ENCODE peak calls at places on chromosome 17, in eight cellular contexts. M, G, R, N, E, S, X and O are unnamed samples.

GRCh38 chr17:8887834-8888703 is 20.6 kb upstream of the PIK3R6 start:
- DNase-seq in M (no peak), G (peak), R (peak), N (no peak), E (no peak), S (peak), X (no peak), O (no peak)

GRCh38 chr17:13598353-13599167 is 3.2 kb downstream of the HS3ST3A1 start:
- DNase-seq in M (no peak), G (peak), R (no peak), N (no peak), E (no peak), S (no peak), X (no peak), O (no peak)

GRCh38 chr17:3534881-3535252 is 22.7 kb downstream of the TRPV3 start:
- DNase-seq in M (no peak), G (peak), R (no peak), N (peak), E (no peak), S (peak), X (no peak), O (no peak)

GRCh38 chr17:40032322-40033320 is 17.4 kb downstream of the CSF3 start:
- DNase-seq in M (no peak), G (no peak), R (no peak), N (no peak), E (no peak), S (no peak), X (no peak), O (peak)

GRCh38 chr17:60240290-60240689 is 90.5 kb downstream of the CA4 start:
- DNase-seq in M (no peak), G (no peak), R (no peak), N (no peak), E (no peak), S (no peak), X (no peak), O (no peak)

GRCh38 chr17:2049333-2050245 is 5.3 kb upstream of the HIC1 start:
- DNase-seq in M (peak), G (peak), R (peak), N (peak), E (peak), S (peak), X (peak), O (peak)

GRCh38 chr17:33242725-33243124 is 50.4 kb downstream of the ASIC2 start:
- DNase-seq in M (no peak), G (no peak), R (peak), N (no peak), E (no peak), S (no peak), X (no peak), O (no peak)

GRCh38 chr17:39852239-39852638 is 11.9 kb downstream of the IKZF3 start:
- DNase-seq in M (no peak), G (no peak), R (no peak), N (no peak), E (no peak), S (no peak), X (no peak), O (no peak)

GRCh38 chr17:45975640-45976295 is 23.3 kb upstream of the STH start:
- DNase-seq in M (no peak), G (no peak), R (no peak), N (no peak), E (no peak), S (no peak), X (no peak), O (peak)

GRCh38 chr17:21194688-21195087 is 19.3 kb downstream of the TMEM11 start:
- DNase-seq in M (no peak), G (no peak), R (no peak), N (peak), E (no peak), S (no peak), X (no peak), O (no peak)

GRCh38 chr17:27816946-27817345 is 16.6 kb upstream of the NOS2 start:
- DNase-seq in M (no peak), G (no peak), R (no peak), N (no peak), E (no peak), S (no peak), X (no peak), O (no peak)

GRCh38 chr17:42617956-42618431 is 8.5 kb downstream of the TUBG1 start:
- DNase-seq in M (no peak), G (no peak), R (no peak), N (no peak), E (no peak), S (no peak), X (no peak), O (no peak)

GRCh38 chr17:79465011-79466006 is 145.5 kb downstream of the RBFOX3 start:
- DNase-seq in M (no peak), G (peak), R (no peak), N (no peak), E (no peak), S (no peak), X (no peak), O (no peak)

GRCh38 chr17:2933606-2934005 is 129.8 kb downstream of the OR1D5 start:
- DNase-seq in M (no peak), G (no peak), R (no peak), N (no peak), E (no peak), S (no peak), X (no peak), O (no peak)

GRCh38 chr17:77634710-77635109 is 323.8 kb upstream of the TNRC6C start:
- DNase-seq in M (peak), G (no peak), R (no peak), N (no peak), E (no peak), S (no peak), X (no peak), O (no peak)

GRCh38 chr17:66724581-66725341 is 110.2 kb upstream of the CACNG5 start:
- DNase-seq in M (no peak), G (peak), R (no peak), N (peak), E (no peak), S (peak), X (no peak), O (no peak)

GRCh38 chr17:54891176-54891821 is 9.4 kb upstream of the TOM1L1 start:
- DNase-seq in M (no peak), G (peak), R (peak), N (peak), E (no peak), S (peak), X (no peak), O (no peak)

GRCh38 chr17:45687594-45687993 is 96.5 kb upstream of the CRHR1 start:
- DNase-seq in M (no peak), G (no peak), R (no peak), N (no peak), E (no peak), S (no peak), X (no peak), O (no peak)

GRCh38 chr17:29358421-29358820 is 31.7 kb upstream of the TAOK1 start:
- DNase-seq in M (no peak), G (no peak), R (no peak), N (peak), E (no peak), S (peak), X (no peak), O (no peak)

GRCh38 chr17:27982688-27983087 is 59.8 kb upstream of the NLK start:
- DNase-seq in M (no peak), G (no peak), R (no peak), N (no peak), E (no peak), S (no peak), X (no peak), O (no peak)

GRCh38 chr17:55691666-55692065 is 31.0 kb downstream of the TMEM100 start:
- DNase-seq in M (no peak), G (no peak), R (no peak), N (no peak), E (no peak), S (no peak), X (no peak), O (no peak)

GRCh38 chr17:19753049-19753444 is 4.9 kb upstream of the ALDH3A1 start:
- DNase-seq in M (no peak), G (no peak), R (peak), N (peak), E (no peak), S (peak), X (no peak), O (peak)

GRCh38 chr17:10151667-10152496 is 46.5 kb downstream of the GAS7 start:
- DNase-seq in M (no peak), G (peak), R (no peak), N (no peak), E (no peak), S (peak), X (no peak), O (peak)

GRCh38 chr17:42288078-42288984 is at the start of gene STAT5A:
- DNase-seq in M (peak), G (peak), R (peak), N (peak), E (peak), S (peak), X (peak), O (peak)

GRCh38 chr17:77160032-77160876 is 19.5 kb downstream of the SEC14L1 start:
- DNase-seq in M (no peak), G (no peak), R (no peak), N (peak), E (no peak), S (no peak), X (no peak), O (no peak)

GRCh38 chr17:40122944-40123810 is 1.4 kb downstream of the MSL1 start:
- DNase-seq in M (peak), G (peak), R (peak), N (no peak), E (no peak), S (peak), X (no peak), O (peak)

GRCh38 chr17:78168906-78169793 is 769 bp downstream of the SYNGR2 start:
- DNase-seq in M (peak), G (peak), R (peak), N (peak), E (no peak), S (peak), X (peak), O (peak)

GRCh38 chr17:7515912-7516610 is 31.9 kb downstream of the POLR2A start:
- DNase-seq in M (no peak), G (peak), R (no peak), N (no peak), E (no peak), S (peak), X (no peak), O (no peak)

GRCh38 chr17:42883802-42884553 is 16.6 kb upstream of the G6PC1 start:
- DNase-seq in M (no peak), G (peak), R (peak), N (no peak), E (no peak), S (no peak), X (no peak), O (no peak)

GRCh38 chr17:40104570-40105471 is 4.4 kb upstream of the NR1D1 start:
- DNase-seq in M (no peak), G (no peak), R (no peak), N (no peak), E (no peak), S (no peak), X (no peak), O (no peak)

GRCh38 chr17:79023886-79024771 is at the start of gene C1QTNF1:
- DNase-seq in M (peak), G (peak), R (peak), N (peak), E (no peak), S (peak), X (no peak), O (peak)

GRCh38 chr17:50183439-50184001 is 17.7 kb downstream of the SGCA start:
- DNase-seq in M (no peak), G (no peak), R (no peak), N (peak), E (no peak), S (no peak), X (no peak), O (no peak)

GRCh38 chr17:60473788-60474187 is 51.5 kb downstream of the CHCT1 start:
- DNase-seq in M (no peak), G (no peak), R (no peak), N (peak), E (no peak), S (no peak), X (no peak), O (no peak)

GRCh38 chr17:74104921-74105320 is 98.6 kb upstream of the RPL38 start:
- DNase-seq in M (no peak), G (no peak), R (no peak), N (no peak), E (no peak), S (no peak), X (no peak), O (no peak)